ENCODE peak calls at places on chromosomes 2 and 18, in seven cellular contexts. J, Q, V, H, B, Y and S are unnamed samples.

GRCh38 chr2:134185639-134186038 is 68.2 kb upstream of the MGAT5 start:
- DNase-seq in J (no peak), Q (no peak), V (no peak), H (no peak), B (no peak), Y (no peak), S (no peak)

GRCh38 chr2:79621252-79621651 is 108.4 kb downstream of the CTNNA2 start:
- DNase-seq in J (no peak), Q (no peak), V (no peak), H (no peak), B (no peak), Y (no peak), S (no peak)

GRCh38 chr18:23257686-23258565 is 122.6 kb downstream of the CABLES1 start:
- DNase-seq in J (no peak), Q (peak), V (peak), H (peak), B (no peak), Y (no peak), S (no peak)

GRCh38 chr2:119184512-119184911 is 26.0 kb upstream of the C1QL2 start:
- DNase-seq in J (no peak), Q (no peak), V (no peak), H (peak), B (no peak), Y (no peak), S (no peak)

GRCh38 chr2:160924936-160925353 is 235.3 kb upstream of the TANK start:
- DNase-seq in J (no peak), Q (no peak), V (no peak), H (no peak), B (no peak), Y (no peak), S (no peak)

GRCh38 chr2:8006181-8006580 is 675.7 kb upstream of the ID2 start:
- DNase-seq in J (no peak), Q (no peak), V (no peak), H (no peak), B (no peak), Y (no peak), S (no peak)

GRCh38 chr18:29434650-29435049 is 1257.7 kb upstream of the CDH2 start:
- DNase-seq in J (no peak), Q (no peak), V (no peak), H (peak), B (no peak), Y (no peak), S (no peak)

GRCh38 chr2:8389373-8390108 is 292.3 kb upstream of the ID2 start:
- DNase-seq in J (no peak), Q (peak), V (no peak), H (peak), B (no peak), Y (no peak), S (no peak)

GRCh38 chr2:1784087-1784486 is 39.8 kb upstream of the PXDN start:
- DNase-seq in J (no peak), Q (no peak), V (no peak), H (no peak), B (no peak), Y (no peak), S (no peak)

GRCh38 chr18:73880387-73880786 is 267.2 kb downstream of the FBXO15 start:
- DNase-seq in J (no peak), Q (peak), V (no peak), H (no peak), B (no peak), Y (no peak), S (no peak)

GRCh38 chr18:47986724-47987455 is 56.4 kb upstream of the SMAD2 start:
- DNase-seq in J (no peak), Q (no peak), V (no peak), H (no peak), B (no peak), Y (no peak), S (no peak)

GRCh38 chr2:206274434-206275273 is at the start of gene ZDBF2:
- DNase-seq in J (peak), Q (peak), V (peak), H (peak), B (peak), Y (peak), S (peak)

GRCh38 chr2:174012347-174013309 is 47.5 kb upstream of the SP3 start:
- DNase-seq in J (no peak), Q (peak), V (peak), H (no peak), B (no peak), Y (peak), S (peak)

GRCh38 chr2:223297788-223298187 is 245.8 kb downstream of the KCNE4 start:
- DNase-seq in J (no peak), Q (no peak), V (no peak), H (no peak), B (no peak), Y (no peak), S (no peak)

GRCh38 chr2:163157891-163158511 is 319.4 kb upstream of the KCNH7 start:
- DNase-seq in J (no peak), Q (peak), V (no peak), H (peak), B (no peak), Y (no peak), S (no peak)

GRCh38 chr2:114068438-114068837 is 178.5 kb downstream of the ACTR3 start:
- DNase-seq in J (no peak), Q (peak), V (no peak), H (peak), B (no peak), Y (no peak), S (no peak)

GRCh38 chr2:65397122-65397521 is 35.3 kb downstream of the SPRED2 start:
- DNase-seq in J (peak), Q (no peak), V (no peak), H (peak), B (no peak), Y (no peak), S (no peak)

GRCh38 chr18:74832381-74832780 is 234.7 kb downstream of the ZNF407 start:
- DNase-seq in J (no peak), Q (no peak), V (no peak), H (no peak), B (no peak), Y (no peak), S (no peak)

GRCh38 chr2:98118161-98118560 is 31.2 kb downstream of the VWA3B start:
- DNase-seq in J (no peak), Q (peak), V (no peak), H (peak), B (no peak), Y (no peak), S (no peak)

GRCh38 chr18:74942319-74942910 is 266.5 kb downstream of the PTGR3 start:
- DNase-seq in J (no peak), Q (no peak), V (peak), H (peak), B (no peak), Y (no peak), S (no peak)

GRCh38 chr2:165648826-165649225 is 145.2 kb downstream of the GALNT3 start:
- DNase-seq in J (no peak), Q (no peak), V (no peak), H (no peak), B (no peak), Y (no peak), S (no peak)

GRCh38 chr2:174681099-174681982 is 82.9 kb downstream of the CHRNA1 start:
- DNase-seq in J (no peak), Q (peak), V (no peak), H (peak), B (no peak), Y (no peak), S (no peak)

GRCh38 chr2:85152895-85153294 is 19.7 kb downstream of the TCF7L1 start:
- DNase-seq in J (no peak), Q (no peak), V (no peak), H (no peak), B (no peak), Y (no peak), S (no peak)

GRCh38 chr2:234911271-234911670 is 40.5 kb upstream of the SH3BP4 start:
- DNase-seq in J (no peak), Q (peak), V (no peak), H (peak), B (no peak), Y (no peak), S (no peak)

GRCh38 chr18:40813116-40813515 is 1141.9 kb upstream of the PIK3C3 start:
- DNase-seq in J (no peak), Q (peak), V (no peak), H (no peak), B (no peak), Y (no peak), S (no peak)

GRCh38 chr2:18930977-18931376 is 341.6 kb upstream of the NT5C1B start:
- DNase-seq in J (no peak), Q (peak), V (no peak), H (no peak), B (no peak), Y (no peak), S (no peak)

GRCh38 chr18:3415110-3415509 is 34.9 kb upstream of the TGIF1 start:
- DNase-seq in J (no peak), Q (no peak), V (no peak), H (no peak), B (no peak), Y (no peak), S (no peak)

GRCh38 chr2:238596571-238597551 is 170.1 kb downstream of the ASB1 start:
- DNase-seq in J (no peak), Q (peak), V (no peak), H (peak), B (no peak), Y (peak), S (no peak)

GRCh38 chr18:7889515-7889914 is 322.4 kb downstream of the PTPRM start:
- DNase-seq in J (no peak), Q (no peak), V (no peak), H (no peak), B (no peak), Y (no peak), S (no peak)

GRCh38 chr2:240237609-240238151 is 97.2 kb upstream of the OTOS start:
- DNase-seq in J (no peak), Q (peak), V (no peak), H (peak), B (no peak), Y (peak), S (no peak)

GRCh38 chr2:157311706-157312105 is 13.9 kb downstream of the ERMN start:
- DNase-seq in J (no peak), Q (no peak), V (no peak), H (no peak), B (no peak), Y (no peak), S (no peak)

GRCh38 chr2:18701546-18701945 is 112.2 kb upstream of the NT5C1B start:
- DNase-seq in J (no peak), Q (no peak), V (no peak), H (no peak), B (no peak), Y (no peak), S (no peak)

GRCh38 chr2:105929506-105929905 is 184.8 kb downstream of the NCK2 start:
- DNase-seq in J (peak), Q (peak), V (peak), H (no peak), B (peak), Y (no peak), S (no peak)

GRCh38 chr2:201909961-201910361 is 103.6 kb downstream of the CDK15 start:
- DNase-seq in J (no peak), Q (peak), V (no peak), H (peak), B (no peak), Y (no peak), S (no peak)

GRCh38 chr2:99857867-99858444 is 284.4 kb downstream of the AFF3 start:
- DNase-seq in J (no peak), Q (no peak), V (no peak), H (no peak), B (no peak), Y (no peak), S (no peak)

GRCh38 chr2:210873631-210874030 is 317.2 kb downstream of the CPS1 start:
- DNase-seq in J (no peak), Q (no peak), V (no peak), H (no peak), B (no peak), Y (no peak), S (no peak)

GRCh38 chr2:110732422-110733413 is at the start of gene ACOXL:
- DNase-seq in J (no peak), Q (no peak), V (no peak), H (no peak), B (no peak), Y (no peak), S (peak)

GRCh38 chr2:84546551-84546950 is 30.3 kb downstream of the DNAH6 start:
- DNase-seq in J (no peak), Q (no peak), V (no peak), H (no peak), B (no peak), Y (no peak), S (no peak)